ENCODE peak calls at places on chromosomes 1 and 21, in six cellular contexts. W, M, K, Z, X and S are unnamed samples.

GRCh38 chr1:48955774-48956173 is 179.1 kb upstream of the BEND5 start:
- DNase-seq in W (no peak), M (no peak), K (no peak), Z (no peak), X (no peak), S (no peak)

GRCh38 chr1:177228721-177229088 is 57.9 kb downstream of the BRINP2 start:
- DNase-seq in W (no peak), M (no peak), K (no peak), Z (no peak), X (no peak), S (no peak)

GRCh38 chr1:91569411-91570104 is 68.9 kb downstream of the CDC7 start:
- DNase-seq in W (peak; percentile 40), M (peak; percentile 82), K (no peak), Z (peak; percentile 94), X (peak; percentile 93), S (no peak)

GRCh38 chr1:20184997-20185833 is 681 bp upstream of the UBXN10 start:
- DNase-seq in W (no peak), M (no peak), K (no peak), Z (no peak), X (no peak), S (no peak)

GRCh38 chr1:161115132-161115711 is 2.6 kb downstream of the PFDN2 start:
- DNase-seq in W (no peak), M (peak; percentile 79), K (no peak), Z (no peak), X (no peak), S (no peak)

GRCh38 chr1:118185083-118185899 is at the start of gene SPAG17:
- DNase-seq in W (peak; percentile 72), M (peak; percentile 11), K (peak; percentile 4), Z (peak; percentile 68), X (no peak), S (peak; percentile 14)

GRCh38 chr1:109185990-109186703 is 27.6 kb upstream of the SARS1 start:
- DNase-seq in W (no peak), M (no peak), K (no peak), Z (no peak), X (no peak), S (no peak)

GRCh38 chr1:8681317-8681650 is 136.2 kb downstream of the RERE start:
- DNase-seq in W (no peak), M (no peak), K (no peak), Z (no peak), X (no peak), S (no peak)

GRCh38 chr1:12485231-12486172 is 132.5 kb downstream of the DHRS3 start:
- DNase-seq in W (no peak), M (no peak), K (no peak), Z (no peak), X (no peak), S (no peak)

GRCh38 chr1:186486061-186486460 is 25.1 kb upstream of the PDC start:
- DNase-seq in W (no peak), M (peak; percentile 26), K (no peak), Z (no peak), X (no peak), S (no peak)

GRCh38 chr1:89767618-89768017 is 53.2 kb upstream of the LRRC8D start:
- DNase-seq in W (no peak), M (no peak), K (no peak), Z (no peak), X (no peak), S (no peak)

GRCh38 chr21:33021667-33022066 is 4.1 kb upstream of the OLIG2 start:
- DNase-seq in W (no peak), M (no peak), K (no peak), Z (no peak), X (no peak), S (no peak)

GRCh38 chr21:36045993-36046392 is 14.3 kb downstream of the SETD4 start:
- DNase-seq in W (no peak), M (peak; percentile 62), K (no peak), Z (no peak), X (no peak), S (no peak)

GRCh38 chr1:221620437-221621384 is 121.2 kb downstream of the DUSP10 start:
- DNase-seq in W (no peak), M (no peak), K (no peak), Z (no peak), X (no peak), S (no peak)

GRCh38 chr1:228396770-228397453 is 9.7 kb downstream of the TRIM11 start:
- DNase-seq in W (no peak), M (no peak), K (no peak), Z (peak; percentile 49), X (peak; percentile 57), S (no peak)

GRCh38 chr1:48071513-48071912 is 74.3 kb upstream of the TRABD2B start:
- DNase-seq in W (no peak), M (no peak), K (no peak), Z (no peak), X (no peak), S (no peak)

GRCh38 chr1:176829261-176829976 is 335.1 kb downstream of the ASTN1 start:
- DNase-seq in W (no peak), M (no peak), K (no peak), Z (no peak), X (no peak), S (no peak)

GRCh38 chr1:15248238-15248637 is 1.2 kb downstream of the FHAD1 start:
- DNase-seq in W (no peak), M (no peak), K (no peak), Z (no peak), X (no peak), S (no peak)

GRCh38 chr1:246121533-246121932 is 385.5 kb downstream of the SMYD3 start:
- DNase-seq in W (no peak), M (no peak), K (no peak), Z (no peak), X (no peak), S (no peak)

GRCh38 chr1:68373173-68373572 is 76.6 kb downstream of the RPE65 start:
- DNase-seq in W (no peak), M (no peak), K (no peak), Z (no peak), X (no peak), S (no peak)

GRCh38 chr1:90114521-90115141 is 119.7 kb downstream of the ZNF326 start:
- DNase-seq in W (no peak), M (peak; percentile 59), K (no peak), Z (no peak), X (no peak), S (no peak)

GRCh38 chr1:41999884-42000283 is 81.2 kb upstream of the HIVEP3 start:
- DNase-seq in W (no peak), M (no peak), K (no peak), Z (no peak), X (no peak), S (no peak)

GRCh38 chr1:20112279-20113000 is 6.9 kb downstream of the PLA2G2D start:
- DNase-seq in W (no peak), M (no peak), K (no peak), Z (peak; percentile 29), X (peak; percentile 44), S (no peak)

GRCh38 chr1:240611619-240612490 is at the start of gene GREM2:
- DNase-seq in W (peak; percentile 58), M (peak; percentile 5), K (peak; percentile 27), Z (peak; percentile 77), X (peak; percentile 83), S (peak; percentile 19)
- TF ChIP-seq POLR2AphosphoS5 in W (no peak), M (no peak), K (no peak), Z (no peak), X (no peak), S (no peak)

GRCh38 chr1:215045647-215046308 is 36.8 kb upstream of the KCNK2 start:
- DNase-seq in W (no peak), M (no peak), K (no peak), Z (no peak), X (no peak), S (no peak)

GRCh38 chr1:215040190-215040589 is 42.3 kb upstream of the KCNK2 start:
- DNase-seq in W (no peak), M (no peak), K (no peak), Z (no peak), X (no peak), S (no peak)

GRCh38 chr1:215043405-215043804 is 39.1 kb upstream of the KCNK2 start:
- DNase-seq in W (no peak), M (no peak), K (no peak), Z (no peak), X (no peak), S (no peak)

GRCh38 chr1:215044151-215044550 is 38.4 kb upstream of the KCNK2 start:
- DNase-seq in W (no peak), M (no peak), K (no peak), Z (no peak), X (no peak), S (no peak)
- TF ChIP-seq POLR2AphosphoS5 in W (no peak), M (no peak), K (no peak), Z (no peak), X (no peak), S (no peak)

GRCh38 chr21:39451332-39452206 is at the start of gene SH3BGR:
- DNase-seq in W (no peak), M (no peak), K (no peak), Z (no peak), X (peak; percentile 70), S (peak; percentile 74)
- TF ChIP-seq POLR2AphosphoS5 in W (peak; percentile 8), M (no peak), K (no peak), Z (no peak), X (no peak), S (peak; percentile 77)

GRCh38 chr1:204567067-204567466 is 50.9 kb downstream of the MDM4 start:
- DNase-seq in W (no peak), M (no peak), K (no peak), Z (no peak), X (no peak), S (no peak)

GRCh38 chr1:204563780-204564179 is 47.6 kb downstream of the MDM4 start:
- DNase-seq in W (no peak), M (no peak), K (no peak), Z (no peak), X (no peak), S (no peak)

GRCh38 chr1:204564835-204565234 is 48.6 kb downstream of the MDM4 start:
- DNase-seq in W (no peak), M (no peak), K (peak; percentile 55), Z (no peak), X (no peak), S (no peak)

GRCh38 chr1:204566583-204566955 is 50.4 kb downstream of the MDM4 start:
- DNase-seq in W (no peak), M (no peak), K (no peak), Z (no peak), X (no peak), S (no peak)

DNA sequence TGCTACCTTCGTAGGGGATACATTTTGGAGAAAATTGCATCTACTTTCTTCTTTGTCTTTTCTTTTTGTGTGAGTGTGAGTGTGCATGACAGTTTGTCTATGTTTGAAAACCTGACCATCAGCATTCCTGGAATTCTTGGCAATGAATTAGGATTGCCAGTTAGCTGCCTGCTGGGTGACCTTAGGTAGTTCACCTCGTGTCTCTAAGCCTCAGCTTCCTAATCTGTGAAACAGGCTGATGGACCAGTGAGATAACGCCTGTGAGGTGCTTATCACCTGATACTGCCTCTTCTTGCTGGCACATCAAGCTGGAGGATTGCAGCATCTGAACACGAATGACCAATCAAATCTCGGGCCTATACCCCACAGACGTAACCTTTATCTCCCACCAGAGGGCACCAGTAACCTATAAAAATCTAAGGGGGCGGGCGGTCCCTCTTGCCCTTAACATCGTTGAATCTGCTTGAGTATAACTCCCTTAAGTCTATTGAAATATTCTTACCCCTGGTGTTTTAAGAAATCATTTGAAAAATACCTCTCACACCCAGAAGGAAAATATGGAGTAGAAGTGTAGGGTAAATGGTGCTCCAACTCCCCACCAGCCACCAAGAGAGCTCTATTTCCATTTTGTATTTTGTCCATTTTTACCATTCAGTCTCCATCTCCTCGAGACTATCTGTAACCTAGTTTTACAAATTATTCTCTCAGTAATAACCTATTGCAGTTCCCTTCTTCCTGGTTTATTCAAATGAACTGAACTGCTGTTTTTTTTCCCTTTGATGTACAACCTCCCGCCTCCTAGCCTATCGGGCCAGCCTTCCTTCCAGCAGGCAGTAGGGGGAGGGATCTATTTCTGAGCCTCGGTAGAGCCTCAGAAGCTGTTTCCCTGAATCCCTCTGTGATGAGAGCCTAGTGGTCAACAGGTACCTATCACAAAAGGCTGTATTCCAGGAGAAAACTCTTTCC is 49.7 kb downstream of the MDM4 start:
- DNase-seq in W (peak; percentile 36), M (peak; percentile 75), K (peak; percentile 66), Z (no peak), X (peak; percentile 79), S (peak; percentile 39)
- TF ChIP-seq POLR2AphosphoS5 in W (no peak), M (no peak), K (no peak), Z (no peak), X (no peak), S (no peak)